ENCODE peak calls at places on chromosomes 12 and 14, in seven cellular contexts. One of them, this sample, is unnamed.

GRCh38 chr12:122021193-122021821 is 377 bp upstream of the BCL7A start:
- DNase-seq in CD8-positive, alpha-beta T cell: no peak
- DNase-seq in esophagus muscularis mucosa: no peak
- DNase-seq in tibial nerve: no peak
- DNase-seq in cardiac muscle cell: peak
- DNase-seq in fibroblast of lung: no peak
- DNase-seq in gastrocnemius medialis: no peak
- DNase-seq in this sample: peak

GRCh38 chr14:74257078-74257987 is 18.1 kb downstream of the VSX2 start:
- DNase-seq in CD8-positive, alpha-beta T cell: peak
- DNase-seq in esophagus muscularis mucosa: no peak
- DNase-seq in tibial nerve: no peak
- DNase-seq in cardiac muscle cell: peak
- DNase-seq in fibroblast of lung: peak
- DNase-seq in gastrocnemius medialis: no peak
- DNase-seq in this sample: peak

GRCh38 chr14:103545915-103546650 is 16.4 kb downstream of the BAG5 start:
- DNase-seq in CD8-positive, alpha-beta T cell: no peak
- DNase-seq in esophagus muscularis mucosa: no peak
- DNase-seq in tibial nerve: no peak
- DNase-seq in cardiac muscle cell: no peak
- DNase-seq in fibroblast of lung: no peak
- DNase-seq in gastrocnemius medialis: no peak
- DNase-seq in this sample: peak

GRCh38 chr12:52437508-52437907 is 3.3 kb upstream of the KRT75 start:
- DNase-seq in CD8-positive, alpha-beta T cell: no peak
- DNase-seq in esophagus muscularis mucosa: no peak
- DNase-seq in tibial nerve: no peak
- DNase-seq in cardiac muscle cell: no peak
- DNase-seq in fibroblast of lung: no peak
- DNase-seq in gastrocnemius medialis: no peak
- DNase-seq in this sample: peak

GRCh38 chr14:105153331-105153731 is 15.2 kb downstream of the JAG2 start:
- DNase-seq in CD8-positive, alpha-beta T cell: peak
- DNase-seq in esophagus muscularis mucosa: no peak
- DNase-seq in tibial nerve: no peak
- DNase-seq in cardiac muscle cell: no peak
- DNase-seq in fibroblast of lung: no peak
- DNase-seq in gastrocnemius medialis: peak
- DNase-seq in this sample: no peak

GRCh38 chr14:75200451-75200850 is 24.0 kb upstream of the TMED10 start:
- DNase-seq in CD8-positive, alpha-beta T cell: no peak
- DNase-seq in esophagus muscularis mucosa: no peak
- DNase-seq in tibial nerve: no peak
- DNase-seq in cardiac muscle cell: no peak
- DNase-seq in fibroblast of lung: no peak
- DNase-seq in gastrocnemius medialis: no peak
- DNase-seq in this sample: peak

GRCh38 chr12:25875661-25876060 is 82.8 kb upstream of the RASSF8 start:
- DNase-seq in CD8-positive, alpha-beta T cell: no peak
- DNase-seq in esophagus muscularis mucosa: no peak
- DNase-seq in tibial nerve: no peak
- DNase-seq in cardiac muscle cell: no peak
- DNase-seq in fibroblast of lung: peak
- DNase-seq in gastrocnemius medialis: no peak
- DNase-seq in this sample: no peak

GRCh38 chr12:55955800-55956508 is 9.9 kb downstream of the PMEL start:
- DNase-seq in CD8-positive, alpha-beta T cell: peak
- DNase-seq in esophagus muscularis mucosa: no peak
- DNase-seq in tibial nerve: no peak
- DNase-seq in cardiac muscle cell: no peak
- DNase-seq in fibroblast of lung: peak
- DNase-seq in gastrocnemius medialis: no peak
- DNase-seq in this sample: no peak

GRCh38 chr14:41986726-41987125 is 380.1 kb downstream of the LRFN5 start:
- DNase-seq in CD8-positive, alpha-beta T cell: no peak
- DNase-seq in esophagus muscularis mucosa: no peak
- DNase-seq in tibial nerve: no peak
- DNase-seq in cardiac muscle cell: no peak
- DNase-seq in fibroblast of lung: peak
- DNase-seq in gastrocnemius medialis: no peak
- DNase-seq in this sample: no peak

GRCh38 chr12:109810954-109811623 is 22.1 kb downstream of the TRPV4 start:
- DNase-seq in CD8-positive, alpha-beta T cell: no peak
- DNase-seq in esophagus muscularis mucosa: no peak
- DNase-seq in tibial nerve: no peak
- DNase-seq in cardiac muscle cell: no peak
- DNase-seq in fibroblast of lung: no peak
- DNase-seq in gastrocnemius medialis: no peak
- DNase-seq in this sample: no peak

GRCh38 chr12:23929906-23930305 is 19.6 kb downstream of the SOX5 start:
- DNase-seq in CD8-positive, alpha-beta T cell: no peak
- DNase-seq in esophagus muscularis mucosa: no peak
- DNase-seq in tibial nerve: no peak
- DNase-seq in cardiac muscle cell: no peak
- DNase-seq in fibroblast of lung: peak
- DNase-seq in gastrocnemius medialis: no peak
- DNase-seq in this sample: no peak

GRCh38 chr12:22687677-22688076 is 62.7 kb downstream of the ETNK1 start:
- DNase-seq in CD8-positive, alpha-beta T cell: no peak
- DNase-seq in esophagus muscularis mucosa: no peak
- DNase-seq in tibial nerve: no peak
- DNase-seq in cardiac muscle cell: no peak
- DNase-seq in fibroblast of lung: peak
- DNase-seq in gastrocnemius medialis: no peak
- DNase-seq in this sample: no peak

GRCh38 chr14:104266643-104267575 is 128.5 kb downstream of the KIF26A start:
- DNase-seq in CD8-positive, alpha-beta T cell: no peak
- DNase-seq in esophagus muscularis mucosa: no peak
- DNase-seq in tibial nerve: no peak
- DNase-seq in cardiac muscle cell: no peak
- DNase-seq in fibroblast of lung: no peak
- DNase-seq in gastrocnemius medialis: no peak
- DNase-seq in this sample: no peak

GRCh38 chr12:22416831-22417230 is 82.3 kb upstream of the ST8SIA1 start:
- DNase-seq in CD8-positive, alpha-beta T cell: no peak
- DNase-seq in esophagus muscularis mucosa: no peak
- DNase-seq in tibial nerve: no peak
- DNase-seq in cardiac muscle cell: no peak
- DNase-seq in fibroblast of lung: no peak
- DNase-seq in gastrocnemius medialis: no peak
- DNase-seq in this sample: no peak

GRCh38 chr12:59040651-59041050 is 120.3 kb upstream of the LRIG3 start:
- DNase-seq in CD8-positive, alpha-beta T cell: no peak
- DNase-seq in esophagus muscularis mucosa: no peak
- DNase-seq in tibial nerve: no peak
- DNase-seq in cardiac muscle cell: no peak
- DNase-seq in fibroblast of lung: peak
- DNase-seq in gastrocnemius medialis: no peak
- DNase-seq in this sample: no peak

GRCh38 chr12:124609041-124609984 is 41.9 kb upstream of the NCOR2 start:
- DNase-seq in CD8-positive, alpha-beta T cell: peak
- DNase-seq in esophagus muscularis mucosa: no peak
- DNase-seq in tibial nerve: peak
- DNase-seq in cardiac muscle cell: no peak
- DNase-seq in fibroblast of lung: peak
- DNase-seq in gastrocnemius medialis: peak
- DNase-seq in this sample: peak

GRCh38 chr12:115267891-115268290 is 583.9 kb upstream of the TBX3 start:
- DNase-seq in CD8-positive, alpha-beta T cell: no peak
- DNase-seq in esophagus muscularis mucosa: no peak
- DNase-seq in tibial nerve: no peak
- DNase-seq in cardiac muscle cell: no peak
- DNase-seq in fibroblast of lung: no peak
- DNase-seq in gastrocnemius medialis: no peak
- DNase-seq in this sample: no peak

GRCh38 chr12:67593041-67593870 is 55.3 kb upstream of the DYRK2 start:
- DNase-seq in CD8-positive, alpha-beta T cell: no peak
- DNase-seq in esophagus muscularis mucosa: peak
- DNase-seq in tibial nerve: no peak
- DNase-seq in cardiac muscle cell: no peak
- DNase-seq in fibroblast of lung: peak
- DNase-seq in gastrocnemius medialis: no peak
- DNase-seq in this sample: no peak

GRCh38 chr14:23153891-23154796 is 29.3 kb downstream of the SLC7A8 start:
- DNase-seq in CD8-positive, alpha-beta T cell: no peak
- DNase-seq in esophagus muscularis mucosa: peak
- DNase-seq in tibial nerve: peak
- DNase-seq in cardiac muscle cell: peak
- DNase-seq in fibroblast of lung: peak
- DNase-seq in gastrocnemius medialis: peak
- DNase-seq in this sample: peak

GRCh38 chr12:70007687-70008086 is 182.7 kb downstream of the MYRFL start:
- DNase-seq in CD8-positive, alpha-beta T cell: no peak
- DNase-seq in esophagus muscularis mucosa: no peak
- DNase-seq in tibial nerve: no peak
- DNase-seq in cardiac muscle cell: no peak
- DNase-seq in fibroblast of lung: no peak
- DNase-seq in gastrocnemius medialis: no peak
- DNase-seq in this sample: no peak

GRCh38 chr12:6787309-6787708 is 2.0 kb upstream of the CD4 start:
- DNase-seq in CD8-positive, alpha-beta T cell: no peak
- DNase-seq in esophagus muscularis mucosa: no peak
- DNase-seq in tibial nerve: no peak
- DNase-seq in cardiac muscle cell: no peak
- DNase-seq in fibroblast of lung: no peak
- DNase-seq in gastrocnemius medialis: no peak
- DNase-seq in this sample: no peak

GRCh38 chr12:6790496-6791150 is 1.3 kb downstream of the CD4 start:
- DNase-seq in CD8-positive, alpha-beta T cell: no peak
- DNase-seq in esophagus muscularis mucosa: no peak
- DNase-seq in tibial nerve: no peak
- DNase-seq in cardiac muscle cell: no peak
- DNase-seq in fibroblast of lung: no peak
- DNase-seq in gastrocnemius medialis: no peak
- DNase-seq in this sample: no peak

GRCh38 chr12:6786416-6787094 is 2.8 kb upstream of the CD4 start:
- DNase-seq in CD8-positive, alpha-beta T cell: peak
- DNase-seq in esophagus muscularis mucosa: no peak
- DNase-seq in tibial nerve: no peak
- DNase-seq in cardiac muscle cell: no peak
- DNase-seq in fibroblast of lung: no peak
- DNase-seq in gastrocnemius medialis: no peak
- DNase-seq in this sample: no peak

GRCh38 chr12:6791931-6792520 is 2.7 kb downstream of the CD4 start:
- DNase-seq in CD8-positive, alpha-beta T cell: no peak
- DNase-seq in esophagus muscularis mucosa: no peak
- DNase-seq in tibial nerve: no peak
- DNase-seq in cardiac muscle cell: no peak
- DNase-seq in fibroblast of lung: no peak
- DNase-seq in gastrocnemius medialis: no peak
- DNase-seq in this sample: no peak

DNA sequence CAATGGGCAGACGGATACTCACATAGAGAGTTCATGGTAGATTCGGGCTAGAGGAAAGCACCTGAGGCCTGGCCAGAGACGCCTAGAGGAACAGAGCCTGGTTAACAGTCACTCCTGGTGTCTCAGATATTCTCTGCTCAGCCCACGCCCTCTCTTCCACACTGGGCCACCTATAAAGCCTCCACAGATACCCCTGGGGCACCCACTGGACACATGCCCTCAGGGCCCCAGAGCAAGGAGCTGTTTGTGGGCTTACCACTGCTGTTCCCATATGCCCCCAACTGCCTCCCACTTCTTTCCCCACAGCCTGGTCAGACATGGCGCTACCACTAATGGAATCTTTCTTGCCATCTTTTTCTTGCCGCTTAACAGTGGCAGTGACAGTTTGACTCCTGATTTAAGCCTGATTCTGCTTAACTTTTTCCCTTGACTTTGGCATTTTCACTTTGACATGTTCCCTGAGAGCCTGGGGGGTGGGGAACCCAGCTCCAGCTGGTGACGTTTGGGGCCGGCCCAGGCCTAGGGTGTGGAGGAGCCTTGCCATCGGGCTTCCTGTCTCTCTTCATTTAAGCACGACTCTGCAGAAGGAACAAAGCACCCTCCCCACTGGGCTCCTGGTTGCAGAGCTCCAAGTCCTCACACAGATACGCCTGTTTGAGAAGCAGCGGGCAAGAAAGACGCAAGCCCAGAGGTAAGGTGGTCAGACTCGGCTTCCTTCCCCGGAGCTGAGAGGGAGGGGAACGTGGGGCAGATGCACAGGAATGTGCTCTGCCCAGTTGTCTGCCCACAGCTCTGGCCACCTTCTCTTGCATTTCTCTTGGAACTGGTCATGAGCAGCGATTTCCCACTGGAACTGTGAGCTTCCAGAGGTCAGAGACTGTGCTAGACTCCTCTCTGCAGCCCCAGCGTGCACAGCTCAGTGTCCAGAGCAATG is at the start of gene CD4:
- DNase-seq in CD8-positive, alpha-beta T cell: no peak
- DNase-seq in esophagus muscularis mucosa: no peak
- DNase-seq in tibial nerve: no peak
- DNase-seq in cardiac muscle cell: no peak
- DNase-seq in fibroblast of lung: peak
- DNase-seq in gastrocnemius medialis: peak
- DNase-seq in this sample: peak
- H3K4me3 ChIP-seq in CD8-positive, alpha-beta T cell: no peak
- H3K4me3 ChIP-seq in esophagus muscularis mucosa: peak
- H3K4me3 ChIP-seq in tibial nerve: no peak
- H3K4me3 ChIP-seq in cardiac muscle cell: no peak
- H3K4me3 ChIP-seq in fibroblast of lung: peak
- H3K4me3 ChIP-seq in gastrocnemius medialis: no peak
- H3K4me3 ChIP-seq in this sample: no peak

DNA sequence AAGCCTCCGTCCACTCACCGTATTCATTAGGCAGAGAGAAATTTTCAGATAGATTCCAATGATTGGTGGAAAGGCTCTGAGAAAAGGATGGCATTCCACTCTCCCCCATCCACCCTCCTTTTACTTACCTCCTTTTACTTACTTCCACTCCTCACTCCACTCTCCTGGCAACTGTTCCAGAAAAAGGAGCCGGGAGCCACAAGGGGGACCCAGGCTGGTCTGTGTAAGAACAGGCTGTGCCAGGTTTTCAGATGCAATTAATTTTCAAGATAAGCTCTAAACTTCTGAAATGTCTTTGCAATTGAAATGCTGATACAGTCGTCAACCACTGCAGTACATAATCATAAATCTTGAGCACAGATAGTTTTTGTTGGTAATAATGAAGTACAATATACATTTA is 248.8 kb downstream of the ANO6 start:
- DNase-seq in CD8-positive, alpha-beta T cell: no peak
- DNase-seq in esophagus muscularis mucosa: no peak
- DNase-seq in tibial nerve: no peak
- DNase-seq in cardiac muscle cell: peak
- DNase-seq in fibroblast of lung: no peak
- DNase-seq in gastrocnemius medialis: no peak
- DNase-seq in this sample: no peak
- TF ChIP-seq CTCF in CD8-positive, alpha-beta T cell: no peak
- TF ChIP-seq CTCF in esophagus muscularis mucosa: no peak
- TF ChIP-seq CTCF in tibial nerve: no peak
- TF ChIP-seq CTCF in cardiac muscle cell: peak
- TF ChIP-seq CTCF in fibroblast of lung: peak
- TF ChIP-seq CTCF in gastrocnemius medialis: no peak
- TF ChIP-seq CTCF in this sample: no peak

GRCh38 chr14:99333841-99334240 is 61.8 kb upstream of the BCL11B start:
- DNase-seq in CD8-positive, alpha-beta T cell: no peak
- DNase-seq in esophagus muscularis mucosa: no peak
- DNase-seq in tibial nerve: no peak
- DNase-seq in cardiac muscle cell: no peak
- DNase-seq in fibroblast of lung: no peak
- DNase-seq in gastrocnemius medialis: no peak
- DNase-seq in this sample: no peak
- H3K4me3 ChIP-seq in CD8-positive, alpha-beta T cell: no peak
- H3K4me3 ChIP-seq in esophagus muscularis mucosa: no peak
- H3K4me3 ChIP-seq in tibial nerve: no peak
- H3K4me3 ChIP-seq in cardiac muscle cell: no peak
- H3K4me3 ChIP-seq in fibroblast of lung: no peak
- H3K4me3 ChIP-seq in gastrocnemius medialis: no peak
- H3K4me3 ChIP-seq in this sample: no peak

GRCh38 chr12:27566159-27566558 is 42.2 kb downstream of the PPFIBP1 start:
- DNase-seq in CD8-positive, alpha-beta T cell: no peak
- DNase-seq in esophagus muscularis mucosa: no peak
- DNase-seq in tibial nerve: no peak
- DNase-seq in cardiac muscle cell: no peak
- DNase-seq in fibroblast of lung: peak
- DNase-seq in gastrocnemius medialis: no peak
- DNase-seq in this sample: no peak
- TF ChIP-seq CTCF in CD8-positive, alpha-beta T cell: no peak
- TF ChIP-seq CTCF in esophagus muscularis mucosa: peak
- TF ChIP-seq CTCF in tibial nerve: no peak
- TF ChIP-seq CTCF in cardiac muscle cell: no peak
- TF ChIP-seq CTCF in fibroblast of lung: no peak
- TF ChIP-seq CTCF in gastrocnemius medialis: no peak
- TF ChIP-seq CTCF in this sample: no peak